ENCODE peak calls at places on chromosomes 5 and 9, in seven cellular contexts. M is neuronal stem cell, J is tibial nerve, Q is IMR-90, D is PC-3, R is mammary epithelial cell, H is uterus. E is an unnamed sample. For H3K9me3, the result is how much of the 10 kb centered on the place peaks cover.

GRCh38 chr9:89797970-89798369 is 193.2 kb downstream of the GADD45G start:
- DNase-seq in D (no peak), Q (no peak), J (no peak), R (no peak), M (no peak), H (no peak), E (no peak)

GRCh38 chr5:113719549-113719948 is 206.1 kb downstream of the YTHDC2 start:
- DNase-seq in J (no peak), H (no peak), R (no peak), Q (no peak), M (no peak), D (no peak), E (no peak)

GRCh38 chr9:124266139-124266825 is 8.5 kb downstream of the NEK6 start:
- DNase-seq in D (no peak), M (no peak), J (no peak), Q (peak), H (no peak), R (no peak), E (no peak)

GRCh38 chr5:86074297-86074696 is 543.4 kb upstream of the COX7C start:
- DNase-seq in M (no peak), R (no peak), H (no peak), D (no peak), J (no peak), Q (no peak), E (no peak)

GRCh38 chr5:159310492-159310891 is 19.8 kb downstream of the IL12B start:
- DNase-seq in Q (no peak), R (peak), D (peak), J (no peak), H (no peak), M (peak), E (peak)

GRCh38 chr9:71001780-71002386 is 119.5 kb downstream of the TRPM3 start:
- DNase-seq in H (no peak), D (peak), M (peak), J (no peak), Q (peak), R (peak), E (peak)

GRCh38 chr9:14989811-14990210 is 79.6 kb upstream of the FREM1 start:
- DNase-seq in R (no peak), D (peak), J (no peak), H (no peak), M (no peak), Q (no peak), E (no peak)

GRCh38 chr5:99438619-99439018 is 509.8 kb upstream of the CHD1 start:
- DNase-seq in J (no peak), R (no peak), H (no peak), D (no peak), Q (no peak), M (no peak), E (no peak)

GRCh38 chr5:18465833-18466681 is 831.8 kb downstream of the TAF11L14 start:
- DNase-seq in H (no peak), Q (peak), R (peak), J (peak), M (peak), D (peak), E (peak)

GRCh38 chr9:126155756-126156664 is 170.6 kb upstream of the MVB12B start:
- DNase-seq in Q (no peak), J (no peak), H (no peak), R (no peak), M (no peak), D (no peak), E (no peak)

GRCh38 chr5:53917095-53917494 is 356.7 kb downstream of the NDUFS4 start:
- DNase-seq in J (no peak), Q (peak), H (no peak), D (peak), R (peak), M (no peak), E (no peak)

GRCh38 chr5:159178978-159179377 is 30.4 kb downstream of the RNF145 start:
- DNase-seq in Q (peak), R (peak), D (peak), M (no peak), J (no peak), H (peak), E (no peak)

GRCh38 chr5:132653716-132654115 is 4.3 kb upstream of the IL13 start:
- DNase-seq in J (no peak), D (no peak), H (no peak), M (no peak), Q (no peak), R (no peak), E (no peak)

GRCh38 chr9:8863886-8864881 is 1064.6 kb upstream of the DMAC1 start:
- DNase-seq in M (no peak), R (no peak), H (no peak), J (no peak), D (no peak), Q (no peak), E (no peak)

GRCh38 chr5:151740336-151740942 is 18.0 kb downstream of the ATOX1 start:
- DNase-seq in Q (peak), M (peak), R (peak), D (peak), J (peak), H (peak), E (peak)

GRCh38 chr5:61816146-61816545 is 484.1 kb downstream of the ZSWIM6 start:
- DNase-seq in Q (no peak), R (no peak), D (no peak), J (no peak), M (no peak), H (no peak), E (no peak)

GRCh38 chr9:35277649-35278359 is 116.0 kb downstream of the UNC13B start:
- DNase-seq in Q (peak), J (peak), R (peak), D (no peak), M (no peak), H (no peak), E (no peak)

GRCh38 chr5:78806544-78806943 is 158.0 kb upstream of the LHFPL2 start:
- DNase-seq in D (peak), H (no peak), Q (peak), M (no peak), J (no peak), R (peak), E (no peak)

GRCh38 chr9:137268538-137269201 is 8.9 kb upstream of the TOR4A start:
- DNase-seq in R (no peak), M (no peak), J (no peak), D (no peak), H (peak), Q (no peak), E (no peak)

GRCh38 chr5:69329905-69330489 is 2.6 kb downstream of the CCDC125 start:
- DNase-seq in Q (peak), J (no peak), M (no peak), R (no peak), H (no peak), D (peak), E (no peak)

GRCh38 chr5:15008476-15008875 is 136.9 kb upstream of the ANKH start:
- DNase-seq in D (peak), R (peak), H (peak), Q (peak), M (no peak), J (peak), E (peak)

GRCh38 chr9:136429683-136430590 is 9.7 kb downstream of the INPP5E start:
- DNase-seq in M (no peak), H (no peak), D (no peak), Q (no peak), J (no peak), R (no peak), E (no peak)

GRCh38 chr5:176596689-176597416 is 13.1 kb downstream of the GPRIN1 start:
- DNase-seq in R (no peak), Q (no peak), J (no peak), D (no peak), M (no peak), H (no peak), E (no peak)

GRCh38 chr5:40260351-40260750 is 419.4 kb upstream of the PTGER4 start:
- DNase-seq in R (no peak), H (no peak), Q (no peak), M (no peak), D (no peak), J (peak), E (no peak)

DNA sequence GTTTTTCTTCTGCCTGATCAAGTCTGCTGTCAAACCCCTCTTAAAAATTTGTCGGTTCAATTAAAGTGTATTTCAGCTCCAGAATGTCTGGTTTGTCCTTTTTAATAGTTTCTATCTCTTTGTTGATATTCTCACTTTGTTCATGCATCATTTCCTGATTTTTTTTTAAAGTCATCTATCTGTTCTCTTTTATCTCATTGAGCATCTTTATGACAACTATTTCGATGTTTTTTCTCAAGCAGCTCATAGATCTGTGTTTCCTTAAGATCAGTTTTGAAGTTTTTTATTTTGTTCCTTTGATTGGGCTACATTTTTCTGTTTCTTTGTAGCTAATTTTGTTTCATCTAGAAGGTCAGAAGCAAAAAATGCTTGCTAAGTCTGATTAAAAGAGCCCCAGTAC is 53.7 kb downstream of the FGD3 start:
- DNase-seq in M (no peak), H (no peak), J (no peak), D (no peak), R (no peak), Q (no peak), E (no peak)
- H3K27ac ChIP-seq in M (no peak), H (no peak), J (no peak), D (no peak), R (no peak), Q (no peak), E (no peak)

GRCh38 chr5:25570067-25570583 is 925.3 kb upstream of the CDH10 start:
- DNase-seq in M (no peak), H (no peak), R (no peak), D (no peak), J (no peak), Q (no peak), E (no peak)
- H3K9me3 ChIP-seq in M (under half), H (under half), R (under half), D (under half), J (under half), Q (under half), E (under half)

GRCh38 chr9:120453792-120454191 is 126.2 kb downstream of the CDK5RAP2 start:
- DNase-seq in M (no peak), D (no peak), Q (no peak), R (no peak), J (no peak), H (no peak), E (no peak)
- H3K27ac ChIP-seq in M (no peak), D (no peak), Q (no peak), R (no peak), J (no peak), H (no peak), E (no peak)

GRCh38 chr5:141175933-141176332 is 1.7 kb upstream of the PCDHB8 start:
- DNase-seq in D (no peak), H (no peak), Q (no peak), R (no peak), J (no peak), M (no peak), E (no peak)

GRCh38 chr5:141182248-141182647 is at the start of gene PCDHB16:
- DNase-seq in R (peak), J (peak), H (peak), Q (peak), M (peak), D (no peak), E (no peak)

DNA sequence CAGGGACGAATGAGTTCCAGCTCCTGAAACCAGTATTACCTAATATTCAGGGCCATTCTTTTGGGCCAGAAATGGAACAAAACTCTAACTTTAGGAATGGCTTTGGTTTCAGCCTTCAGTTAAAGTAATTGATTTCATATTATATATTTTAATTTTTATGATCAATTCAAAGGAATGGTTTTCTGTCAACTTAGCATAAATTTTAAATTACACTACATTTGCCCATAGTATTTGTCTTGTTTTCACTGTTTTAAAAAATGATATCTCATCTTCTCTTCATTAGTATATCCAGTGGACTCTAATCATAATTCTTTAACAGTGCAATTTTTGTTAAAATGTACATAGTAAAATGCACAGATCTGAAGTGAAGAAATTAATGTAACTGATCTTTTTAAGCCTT is 1.9 kb upstream of the PCDHB16 start:
- DNase-seq in J (no peak), Q (no peak), H (no peak), R (no peak), D (no peak), M (no peak), E (no peak)
- H3K9me3 ChIP-seq in J (under half), Q (under half), H (under half), R (under half), D (under half), M (under half), E (under half)

GRCh38 chr9:4964540-4964939 is 20.5 kb upstream of the JAK2 start:
- DNase-seq in J (no peak), H (no peak), D (no peak), M (peak), R (no peak), Q (no peak), E (no peak)

GRCh38 chr9:4962085-4962484 is 23.0 kb upstream of the JAK2 start:
- DNase-seq in Q (no peak), R (no peak), J (no peak), H (no peak), M (no peak), D (no peak), E (no peak)

GRCh38 chr9:4969130-4969529 is 15.9 kb upstream of the JAK2 start:
- DNase-seq in R (no peak), H (no peak), Q (no peak), D (no peak), J (no peak), M (no peak), E (no peak)

GRCh38 chr9:4967521-4967920 is 17.6 kb upstream of the JAK2 start:
- DNase-seq in H (no peak), Q (no peak), J (no peak), M (no peak), R (no peak), D (no peak), E (no peak)

GRCh38 chr9:4965174-4965821 is 19.8 kb upstream of the JAK2 start:
- DNase-seq in M (no peak), J (no peak), D (no peak), H (no peak), Q (no peak), R (no peak), E (no peak)
- H3K27ac ChIP-seq in M (no peak), J (no peak), D (no peak), H (no peak), Q (no peak), R (no peak), E (no peak)

DNA sequence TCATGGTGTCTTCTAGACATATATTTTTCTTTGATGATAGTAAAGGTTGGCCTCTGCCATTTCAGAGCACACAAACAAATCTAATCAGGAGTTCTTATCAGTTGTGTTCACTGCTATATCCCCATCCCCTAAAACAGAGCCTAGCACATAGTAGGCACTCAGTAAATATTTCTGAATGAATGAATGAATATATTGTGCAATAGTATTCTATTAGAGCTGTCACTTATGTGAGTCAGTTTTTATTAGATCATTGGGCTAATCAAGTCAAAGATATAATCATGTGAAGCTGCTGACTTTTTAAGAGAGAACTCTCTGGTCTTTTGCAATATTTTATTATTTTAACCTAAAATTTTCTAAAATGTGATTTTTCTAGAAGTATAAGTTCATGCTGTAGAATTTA is 84.2 kb downstream of the CHSY3 start:
- DNase-seq in H (no peak), M (no peak), R (no peak), J (no peak), D (no peak), Q (no peak), E (no peak)
- H3K9me3 ChIP-seq in H (under half), M (under half), R (under half), J (under half), D (under half), Q (under half), E (under half)

DNA sequence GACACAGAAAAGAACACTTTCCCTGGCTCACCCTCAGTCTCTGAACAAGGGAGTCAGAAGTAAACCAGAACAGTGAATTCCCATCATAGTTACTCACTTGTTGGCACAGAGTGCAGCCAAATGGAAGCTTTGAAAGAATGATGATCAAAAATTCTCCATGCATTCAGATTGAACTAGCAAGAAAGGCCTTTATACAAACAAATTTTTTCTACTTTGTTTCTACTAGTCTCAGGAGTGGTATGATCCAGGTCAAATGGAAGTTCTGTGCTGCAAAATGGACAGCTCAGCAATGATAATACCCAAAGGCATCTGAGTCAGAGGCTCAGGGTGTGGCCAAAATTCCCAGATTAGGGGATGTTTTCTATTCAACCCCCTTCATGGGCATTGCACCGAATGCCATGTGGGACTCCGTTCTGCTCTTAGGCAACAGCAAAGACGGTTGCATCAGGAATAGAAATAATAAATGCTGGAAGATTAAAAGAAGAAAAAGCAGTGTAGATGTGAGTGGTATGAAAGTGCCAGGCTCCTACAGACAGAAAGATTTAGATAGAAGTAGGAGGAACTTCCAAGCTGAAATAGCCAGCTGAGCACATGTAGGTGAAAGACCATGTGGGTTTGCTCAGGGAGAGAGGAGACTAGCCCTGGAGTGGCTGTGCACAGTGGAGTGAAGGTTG is 24.0 kb upstream of the ASPN start:
- DNase-seq in Q (peak), H (peak), R (peak), J (peak), M (no peak), D (peak), E (no peak)
- H3K27ac ChIP-seq in Q (peak), H (peak), R (peak), J (peak), M (no peak), D (peak), E (peak)

GRCh38 chr9:112495614-112496013 is 9.0 kb downstream of the KIAA1958 start:
- DNase-seq in D (no peak), R (no peak), J (no peak), Q (no peak), M (no peak), H (no peak), E (no peak)
- H3K9me3 ChIP-seq in D (under half), R (under half), J (under half), Q (under half), M (under half), H (under half), E (under half)

E was measured in lung.